ENCODE peak calls at places on chromosomes 4 and X, in five cellular contexts. Y is HepG2, S is GM12878, M is endothelial cell of umbilical vein, Q is GM23338. X is an unnamed sample.

GRCh38 chrX:130139474-130140201 is 26.0 kb downstream of the AIFM1 start:
- DNase-seq in Y (no peak), S (no peak), M (peak), Q (peak), X (no peak)

GRCh38 chrX:135536883-135537282 is 16.4 kb downstream of the INTS6L start:
- DNase-seq in Y (no peak), S (no peak), M (no peak), Q (no peak), X (no peak)

GRCh38 chr4:2850966-2851782 is 7.5 kb downstream of the ADD1 start:
- DNase-seq in Y (no peak), S (no peak), M (no peak), Q (no peak), X (no peak)

GRCh38 chr4:134906404-134907023 is 704.9 kb upstream of the PABPC4L start:
- DNase-seq in Y (no peak), S (no peak), M (peak), Q (peak), X (no peak)

GRCh38 chr4:122224348-122224747 is 72.2 kb downstream of the BLTP1 start:
- DNase-seq in Y (no peak), S (no peak), M (peak), Q (peak), X (no peak)

GRCh38 chr4:48038666-48039065 is 22.1 kb downstream of the NIPAL1 start:
- DNase-seq in Y (peak), S (no peak), M (peak), Q (no peak), X (no peak)

GRCh38 chr4:147733614-147734344 is 1.9 kb downstream of the ARHGAP10 start:
- DNase-seq in Y (no peak), S (no peak), M (peak), Q (no peak), X (no peak)

GRCh38 chr4:139738846-139739613 is 73.4 kb downstream of the MGST2 start:
- DNase-seq in Y (peak), S (no peak), M (no peak), Q (no peak), X (no peak)

GRCh38 chr4:140755811-140756291 is 334 bp downstream of the TBC1D9 start:
- DNase-seq in Y (no peak), S (no peak), M (peak), Q (peak), X (peak)

GRCh38 chr4:157898836-157899605 is 273.8 kb downstream of the GASK1B start:
- DNase-seq in Y (no peak), S (no peak), M (peak), Q (no peak), X (no peak)

GRCh38 chr4:98672583-98673281 is 14.3 kb upstream of the TSPAN5 start:
- DNase-seq in Y (no peak), S (no peak), M (no peak), Q (no peak), X (no peak)

GRCh38 chr4:48742412-48742811 is 37.7 kb downstream of the FRYL start:
- DNase-seq in Y (no peak), S (no peak), M (peak), Q (no peak), X (no peak)

GRCh38 chrX:153673398-153674218 is at the start of gene PNCK:
- DNase-seq in Y (no peak), S (no peak), M (no peak), Q (peak), X (no peak)

GRCh38 chr4:8247047-8247930 is 22.3 kb upstream of the HTRA3 start:
- DNase-seq in Y (peak), S (no peak), M (no peak), Q (no peak), X (no peak)

GRCh38 chr4:80053140-80053910 is 19.7 kb downstream of the ANTXR2 start:
- DNase-seq in Y (no peak), S (no peak), M (no peak), Q (no peak), X (no peak)

GRCh38 chr4:6887591-6888371 is 21.8 kb upstream of the TBC1D14 start:
- DNase-seq in Y (no peak), S (no peak), M (no peak), Q (no peak), X (no peak)

GRCh38 chr4:165299399-165300060 is 27.9 kb upstream of the MSMO1 start:
- DNase-seq in Y (no peak), S (no peak), M (no peak), Q (peak), X (no peak)

GRCh38 chr4:113548303-113548702 is 213.2 kb downstream of the CAMK2D start:
- DNase-seq in Y (no peak), S (no peak), M (peak), Q (no peak), X (no peak)

GRCh38 chr4:129371901-129372300 is 275.9 kb downstream of the C4orf33 start:
- DNase-seq in Y (no peak), S (no peak), M (no peak), Q (no peak), X (no peak)

GRCh38 chr4:56684320-56684719 is 3.2 kb upstream of the HOPX start:
- DNase-seq in Y (no peak), S (no peak), M (peak), Q (no peak), X (no peak)

GRCh38 chr4:82076809-82077208 is 297.0 kb downstream of the HNRNPD start:
- DNase-seq in Y (no peak), S (no peak), M (no peak), Q (no peak), X (no peak)

GRCh38 chr4:34009951-34010350 is 2234.4 kb downstream of the ARAP2 start:
- DNase-seq in Y (no peak), S (no peak), M (no peak), Q (no peak), X (no peak)

GRCh38 chrX:88170528-88170927 is 576.5 kb upstream of the CPXCR1 start:
- DNase-seq in Y (peak), S (no peak), M (no peak), Q (no peak), X (no peak)

GRCh38 chr4:7287918-7288280 is 95.6 kb downstream of the SORCS2 start:
- DNase-seq in Y (no peak), S (no peak), M (no peak), Q (no peak), X (no peak)

GRCh38 chr4:173189117-173189693 is 20.6 kb downstream of the GALNT7 start:
- DNase-seq in Y (no peak), S (no peak), M (no peak), Q (no peak), X (no peak)

GRCh38 chr4:52956691-52957090 is 94.6 kb downstream of the RASL11B start:
- DNase-seq in Y (no peak), S (no peak), M (no peak), Q (no peak), X (no peak)

GRCh38 chr4:41994461-41994860 is 4.1 kb downstream of the SLC30A9 start:
- DNase-seq in Y (no peak), S (no peak), M (no peak), Q (peak), X (no peak)

GRCh38 chr4:85986266-85986665 is 373.6 kb downstream of the MAPK10 start:
- DNase-seq in Y (no peak), S (no peak), M (no peak), Q (no peak), X (no peak)

GRCh38 chr4:182600093-182600492 is 317.1 kb downstream of the DCTD start:
- DNase-seq in Y (no peak), S (no peak), M (no peak), Q (no peak), X (no peak)

GRCh38 chr4:2254665-2255500 is 7.0 kb downstream of the MXD4 start:
- DNase-seq in Y (no peak), S (no peak), M (no peak), Q (no peak), X (no peak)

GRCh38 chr4:16887887-16888286 is 10.6 kb downstream of the LDB2 start:
- DNase-seq in Y (no peak), S (no peak), M (no peak), Q (no peak), X (no peak)

GRCh38 chr4:8151165-8151650 is 7.4 kb downstream of the ABLIM2 start:
- DNase-seq in Y (no peak), S (no peak), M (no peak), Q (no peak), X (no peak)

GRCh38 chrX:109274806-109275205 is 207.1 kb downstream of the GUCY2F start:
- DNase-seq in Y (no peak), S (no peak), M (no peak), Q (no peak), X (no peak)

GRCh38 chr4:121428721-121429120 is 47.9 kb upstream of the QRFPR start:
- DNase-seq in Y (no peak), S (no peak), M (peak), Q (no peak), X (no peak)

GRCh38 chrX:19672211-19672814 is 157.0 kb upstream of the MAP3K15 start:
- DNase-seq in Y (no peak), S (no peak), M (no peak), Q (no peak), X (no peak)

GRCh38 chrX:18353931-18354368 is 538 bp downstream of the SCML2 start:
- DNase-seq in Y (peak), S (no peak), M (no peak), Q (peak), X (no peak)

GRCh38 chrX:18351774-18352173 is 2.7 kb downstream of the SCML2 start:
- DNase-seq in Y (no peak), S (no peak), M (no peak), Q (no peak), X (no peak)

DNA sequence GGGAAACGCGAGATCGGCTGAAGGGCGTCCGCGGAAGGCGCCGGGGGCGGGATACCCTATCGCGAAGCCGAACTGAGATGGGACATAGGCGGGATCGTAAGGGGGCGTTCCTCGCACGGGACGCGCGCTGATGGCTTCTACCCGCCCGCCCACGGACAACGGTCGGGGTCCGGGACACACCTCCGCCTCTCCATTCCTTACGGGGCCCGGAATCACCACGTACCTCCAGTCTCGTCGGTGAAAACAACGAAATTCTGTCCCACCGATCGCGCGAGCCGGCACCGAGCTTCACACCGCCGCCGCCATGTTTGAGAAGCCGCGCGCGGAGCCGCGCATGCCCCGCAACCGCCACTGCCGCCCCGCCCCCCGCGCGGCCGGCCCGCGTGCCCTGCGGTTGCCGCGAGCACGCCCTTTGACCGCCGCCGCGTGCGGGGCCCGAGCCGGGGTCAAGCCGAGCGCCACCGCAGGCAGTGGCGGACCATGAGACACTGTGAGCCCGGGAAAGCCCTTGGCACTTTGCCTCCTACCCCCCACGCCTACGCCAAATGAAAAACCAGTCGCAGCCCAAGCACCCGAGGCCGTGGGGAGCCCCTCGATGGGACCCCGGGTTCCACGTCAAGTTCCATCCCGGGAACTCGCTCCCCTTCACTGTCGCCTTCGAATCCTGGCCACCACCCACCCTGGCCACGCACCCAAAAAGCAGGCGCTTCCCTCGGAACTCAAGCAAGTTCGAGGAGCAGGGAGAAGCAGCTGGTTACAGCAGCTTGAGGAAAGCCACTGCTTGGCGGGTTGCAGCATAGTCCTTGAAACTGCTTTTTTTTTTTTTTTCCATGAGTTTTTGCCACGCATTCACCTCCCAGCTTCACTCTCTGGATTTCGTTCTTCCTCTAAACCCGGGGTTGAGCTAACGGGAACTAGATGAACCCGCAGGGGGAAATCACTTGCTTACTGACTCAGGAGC is at the start of gene SCML2:
- DNase-seq in Y (peak), S (no peak), M (peak), Q (peak), X (no peak)
- TF ChIP-seq POLR2AphosphoS5 in Y (no peak), S (no peak), M (no peak), Q (no peak), X (no peak)

GRCh38 chr4:87524456-87524855 is 4.7 kb downstream of the SPARCL1 start:
- DNase-seq in Y (no peak), S (no peak), M (no peak), Q (no peak), X (no peak)

GRCh38 chr4:87523307-87523706 is 5.9 kb downstream of the SPARCL1 start:
- DNase-seq in Y (no peak), S (no peak), M (no peak), Q (no peak), X (no peak)

GRCh38 chr4:87525636-87526035 is 3.5 kb downstream of the SPARCL1 start:
- DNase-seq in Y (no peak), S (no peak), M (no peak), Q (no peak), X (no peak)

GRCh38 chr4:87516683-87517082 is 12.5 kb downstream of the SPARCL1 start:
- DNase-seq in Y (no peak), S (no peak), M (no peak), Q (no peak), X (no peak)

DNA sequence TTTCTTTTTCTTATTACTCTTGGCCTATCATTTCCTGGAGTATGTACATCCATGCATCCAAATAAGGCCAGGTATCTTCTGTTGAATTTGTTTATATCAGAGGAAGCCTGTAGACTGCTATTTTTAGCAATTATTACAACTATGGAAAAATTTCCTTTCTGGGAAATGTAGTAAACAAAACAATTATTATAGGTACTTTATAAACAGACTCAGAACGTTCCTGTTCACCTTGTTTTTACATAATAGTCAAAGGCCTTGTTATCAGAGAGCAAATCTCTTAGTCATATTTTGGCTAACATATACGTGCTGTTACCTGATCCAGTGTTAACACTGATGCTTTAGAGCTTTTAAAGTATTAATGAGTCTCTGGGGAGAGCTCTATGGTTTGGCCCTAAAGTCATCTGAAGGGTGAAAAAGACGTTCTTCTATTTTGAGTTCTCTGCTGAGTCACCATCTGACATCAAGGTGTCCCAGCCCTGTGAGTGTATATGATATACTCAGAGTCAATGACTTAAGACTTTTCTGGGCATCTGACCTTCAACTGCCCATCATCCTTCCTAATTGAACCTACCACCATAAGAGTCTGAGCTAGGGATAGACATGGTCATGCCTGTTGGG is 7.3 kb downstream of the SPARCL1 start:
- DNase-seq in Y (no peak), S (no peak), M (no peak), Q (no peak), X (no peak)
- TF ChIP-seq POLR2AphosphoS5 in Y (no peak), S (no peak), M (no peak), Q (no peak), X (no peak)

GRCh38 chr4:40418430-40419230 is 83.5 kb downstream of the CHRNA9 start:
- DNase-seq in Y (peak), S (no peak), M (no peak), Q (no peak), X (no peak)
- TF ChIP-seq POLR2AphosphoS5 in Y (peak), S (no peak), M (no peak), Q (no peak), X (no peak)

GRCh38 chr4:20422398-20422797 is 170.7 kb downstream of the SLIT2 start:
- DNase-seq in Y (peak), S (no peak), M (peak), Q (peak), X (no peak)

GRCh38 chr4:20416800-20417199 is 165.1 kb downstream of the SLIT2 start:
- DNase-seq in Y (no peak), S (no peak), M (no peak), Q (no peak), X (no peak)

GRCh38 chr4:20421586-20421985 is 169.9 kb downstream of the SLIT2 start:
- DNase-seq in Y (no peak), S (no peak), M (no peak), Q (no peak), X (no peak)

GRCh38 chr4:20420916-20421315 is 169.2 kb downstream of the SLIT2 start:
- DNase-seq in Y (no peak), S (no peak), M (no peak), Q (no peak), X (no peak)

GRCh38 chr4:20418865-20419451 is 167.3 kb downstream of the SLIT2 start:
- DNase-seq in Y (peak), S (peak), M (peak), Q (peak), X (no peak)
- TF ChIP-seq POLR2AphosphoS5 in Y (no peak), S (no peak), M (no peak), Q (no peak), X (no peak)

GRCh38 chr4:112252234-112252633 is 20.6 kb downstream of the AP1AR start:
- DNase-seq in Y (no peak), S (no peak), M (no peak), Q (no peak), X (no peak)

GRCh38 chr4:112251044-112251632 is 19.6 kb downstream of the AP1AR start:
- DNase-seq in Y (no peak), S (no peak), M (no peak), Q (no peak), X (no peak)

GRCh38 chr4:112257098-112257497 is 25.5 kb downstream of the AP1AR start:
- DNase-seq in Y (peak), S (no peak), M (no peak), Q (no peak), X (no peak)

GRCh38 chr4:112253382-112254000 is 21.9 kb downstream of the AP1AR start:
- DNase-seq in Y (no peak), S (no peak), M (no peak), Q (peak), X (no peak)
- TF ChIP-seq POLR2AphosphoS5 in Y (no peak), S (no peak), M (no peak), Q (no peak), X (no peak)

GRCh38 chr4:107828315-107828714 is 3.6 kb downstream of the SGMS2 start:
- DNase-seq in Y (no peak), S (no peak), M (no peak), Q (no peak), X (no peak)

GRCh38 chr4:107824367-107825071 is at the start of gene SGMS2:
- DNase-seq in Y (peak), S (no peak), M (peak), Q (peak), X (peak)

GRCh38 chr4:107825072-107825789 is 499 bp downstream of the SGMS2 start:
- DNase-seq in Y (no peak), S (no peak), M (peak), Q (peak), X (peak)

GRCh38 chr4:107823870-107824366 is 814 bp upstream of the SGMS2 start:
- DNase-seq in Y (no peak), S (no peak), M (no peak), Q (peak), X (no peak)

GRCh38 chr4:107826427-107826980 is 1.8 kb downstream of the SGMS2 start:
- DNase-seq in Y (no peak), S (no peak), M (peak), Q (no peak), X (no peak)
- TF ChIP-seq POLR2AphosphoS5 in Y (no peak), S (no peak), M (no peak), Q (no peak), X (no peak)

DNA sequence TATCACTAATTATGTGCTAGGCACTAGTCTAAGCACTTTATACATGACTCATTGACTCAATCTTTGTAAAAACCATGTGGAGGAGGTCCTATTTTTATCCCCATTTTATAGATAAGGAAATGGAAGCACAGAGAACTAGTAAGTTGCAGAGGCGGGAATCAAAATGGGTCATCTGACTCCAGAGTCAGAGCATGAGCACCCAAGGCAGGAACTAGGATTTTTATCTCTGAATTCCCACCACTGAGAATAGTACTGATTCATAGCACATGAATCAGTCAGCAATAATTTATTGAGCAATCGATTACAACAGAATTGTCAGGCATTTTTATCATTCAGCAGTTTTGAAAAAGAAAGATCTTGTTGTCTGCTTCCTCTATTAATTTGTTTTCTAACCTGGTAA is 19.3 kb downstream of the SCARB2 start:
- DNase-seq in Y (no peak), S (no peak), M (peak), Q (no peak), X (no peak)
- TF ChIP-seq POLR2AphosphoS5 in Y (no peak), S (no peak), M (no peak), Q (no peak), X (no peak)

DNA sequence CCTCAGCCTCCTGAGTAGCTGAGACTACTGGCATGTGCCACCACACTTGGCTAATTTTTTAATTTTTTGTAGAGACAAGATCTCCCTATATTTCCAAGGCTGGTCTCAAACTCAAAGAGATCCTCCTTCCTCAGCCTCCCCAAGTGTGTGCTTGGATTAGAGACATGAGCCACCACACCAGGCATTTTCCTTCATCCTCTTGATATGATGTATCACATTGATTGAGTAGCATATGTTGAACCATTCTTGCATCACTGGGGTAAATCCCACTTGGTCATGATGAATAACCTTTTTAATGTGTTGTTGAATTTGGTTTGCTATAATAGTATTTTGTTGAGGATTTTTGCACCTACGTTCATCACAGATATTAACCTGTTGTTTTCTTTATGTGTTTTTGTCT is 24.2 kb upstream of the PPM1K start:
- DNase-seq in Y (no peak), S (no peak), M (no peak), Q (no peak), X (no peak)
- TF ChIP-seq POLR2AphosphoS5 in Y (no peak), S (no peak), M (no peak), Q (no peak), X (no peak)

X was measured in GM12892.